ENCODE peak calls at places on chromosomes 5 and 9, in six cellular contexts. Z is HEK293T, G is HCT116, K is AG20443, X is retinal pigment epithelial cell, R is right atrium auricular region. H is an unnamed sample.

GRCh38 chr5:76367623-76368366 is 35.3 kb upstream of the IQGAP2 start:
- DNase-seq in Z (no peak), G (no peak), K (no peak), X (no peak), R (no peak), H (no peak)

GRCh38 chr9:136362450-136362784 is 1.1 kb downstream of the DNLZ start:
- DNase-seq in Z (no peak), G (no peak), K (peak), X (no peak), R (no peak), H (no peak)

GRCh38 chr5:17289681-17290619 is 72.5 kb downstream of the BASP1 start:
- DNase-seq in Z (no peak), G (no peak), K (no peak), X (no peak), R (no peak), H (no peak)

GRCh38 chr9:135701067-135701967 is 668 bp upstream of the KCNT1 start:
- DNase-seq in Z (peak), G (no peak), K (no peak), X (no peak), R (no peak), H (no peak)

GRCh38 chr5:111595425-111595824 is 83.1 kb upstream of the STARD4 start:
- DNase-seq in Z (no peak), G (no peak), K (no peak), X (no peak), R (no peak), H (no peak)

GRCh38 chr5:98783051-98783649 is 9.7 kb downstream of the RGMB start:
- DNase-seq in Z (no peak), G (no peak), K (no peak), X (no peak), R (no peak), H (no peak)

GRCh38 chr9:122050167-122050566 is 42.9 kb downstream of the TTLL11 start:
- DNase-seq in Z (no peak), G (no peak), K (no peak), X (no peak), R (no peak), H (no peak)

GRCh38 chr9:41229408-41230401 is 40.6 kb upstream of the ZNG1F start:
- DNase-seq in Z (peak), G (no peak), K (peak), X (no peak), R (no peak), H (no peak)

GRCh38 chr9:22395585-22396205 is 50.9 kb upstream of the DMRTA1 start:
- DNase-seq in Z (no peak), G (no peak), K (no peak), X (peak), R (no peak), H (no peak)

GRCh38 chr5:168377525-168377924 is 86.1 kb downstream of the WWC1 start:
- DNase-seq in Z (no peak), G (no peak), K (no peak), X (no peak), R (no peak), H (no peak)

GRCh38 chr9:81497096-81497495 is 192.3 kb downstream of the TLE1 start:
- DNase-seq in Z (no peak), G (no peak), K (no peak), X (no peak), R (no peak), H (no peak)

GRCh38 chr5:122999947-123000563 is 36.5 kb downstream of the PPIC start:
- DNase-seq in Z (peak), G (peak), K (peak), X (no peak), R (peak), H (no peak)

GRCh38 chr5:104430977-104431620 is 868.5 kb upstream of the NUDT12 start:
- DNase-seq in Z (no peak), G (no peak), K (no peak), X (no peak), R (no peak), H (no peak)

GRCh38 chr9:30575218-30575617 is 1809.2 kb upstream of the ACO1 start:
- DNase-seq in Z (no peak), G (no peak), K (no peak), X (no peak), R (no peak), H (no peak)

GRCh38 chr9:8916771-8917170 is 1117.2 kb upstream of the DMAC1 start:
- DNase-seq in Z (no peak), G (no peak), K (no peak), X (no peak), R (no peak), H (no peak)

GRCh38 chr5:149895416-149896345 is 48.9 kb downstream of the PDE6A start:
- DNase-seq in Z (no peak), G (no peak), K (no peak), X (no peak), R (no peak), H (no peak)

GRCh38 chr5:136020383-136021015 is 8.3 kb upstream of the TGFBI start:
- DNase-seq in Z (no peak), G (peak), K (peak), X (peak), R (no peak), H (no peak)

GRCh38 chr5:119328753-119329602 is 26.8 kb upstream of the TNFAIP8 start:
- DNase-seq in Z (no peak), G (no peak), K (peak), X (no peak), R (no peak), H (no peak)

GRCh38 chr9:27150758-27151431 is 41.9 kb downstream of the TEK start:
- DNase-seq in Z (no peak), G (no peak), K (no peak), X (peak), R (no peak), H (no peak)

GRCh38 chr5:113221294-113222176 is 213.3 kb downstream of the TSSK1B start:
- DNase-seq in Z (no peak), G (no peak), K (no peak), X (no peak), R (no peak), H (no peak)

GRCh38 chr9:137764171-137764671 is 113.4 kb upstream of the CACNA1B start:
- DNase-seq in Z (no peak), G (no peak), K (no peak), X (no peak), R (no peak), H (no peak)

GRCh38 chr9:30723656-30724055 is 1660.8 kb upstream of the ACO1 start:
- DNase-seq in Z (no peak), G (no peak), K (no peak), X (no peak), R (no peak), H (no peak)

GRCh38 chr5:150391064-150391834 is 21.5 kb downstream of the CD74 start:
- DNase-seq in Z (no peak), G (no peak), K (no peak), X (no peak), R (no peak), H (no peak)

GRCh38 chr9:14677872-14678271 is 15.4 kb downstream of the ZDHHC21 start:
- DNase-seq in Z (no peak), G (no peak), K (no peak), X (no peak), R (no peak), H (no peak)

GRCh38 chr9:127393680-127394079 is 3.3 kb upstream of the SLC2A8 start:
- DNase-seq in Z (no peak), G (no peak), K (no peak), X (no peak), R (no peak), H (no peak)

GRCh38 chr5:31153523-31153922 is 40.0 kb upstream of the CDH6 start:
- DNase-seq in Z (no peak), G (no peak), K (no peak), X (no peak), R (no peak), H (peak)

GRCh38 chr9:34570422-34571179 is 18.9 kb downstream of the CNTFR start:
- DNase-seq in Z (no peak), G (no peak), K (no peak), X (no peak), R (no peak), H (no peak)

GRCh38 chr5:61311836-61312808 is 19.9 kb upstream of the ZSWIM6 start:
- DNase-seq in Z (no peak), G (no peak), K (no peak), X (peak), R (no peak), H (no peak)

GRCh38 chr5:180120221-180121101 is 48.9 kb upstream of the RNF130 start:
- DNase-seq in Z (no peak), G (no peak), K (no peak), X (no peak), R (no peak), H (no peak)

GRCh38 chr5:17398439-17398838 is 99.6 kb upstream of the TAF11L2 start:
- DNase-seq in Z (no peak), G (no peak), K (peak), X (peak), R (no peak), H (no peak)

GRCh38 chr5:134554319-134555222 is 29.1 kb downstream of the JADE2 start:
- DNase-seq in Z (no peak), G (no peak), K (peak), X (no peak), R (peak), H (peak)

GRCh38 chr9:116812231-116813028 is 125.3 kb downstream of the TRIM32 start:
- DNase-seq in Z (no peak), G (no peak), K (no peak), X (no peak), R (no peak), H (no peak)